ENCODE peak calls at places on chromosomes 3 and 15, in five cellular contexts. Z, G, H, L and P are unnamed samples.

GRCh38 chr3:17330660-17331059 is 411.8 kb downstream of the TBC1D5 start:
- DNase-seq in Z (no peak), G (no peak), H (no peak), L (no peak), P (no peak)

GRCh38 chr15:28881170-28881569 is 4.6 kb upstream of the APBA2 start:
- DNase-seq in Z (no peak), G (no peak), H (no peak), L (no peak), P (no peak)

GRCh38 chr3:115169808-115170207 is 22.7 kb upstream of the ZBTB20 start:
- DNase-seq in Z (no peak), G (no peak), H (no peak), L (no peak), P (no peak)

GRCh38 chr15:88623061-88623460 is 1.9 kb downstream of the AEN start:
- DNase-seq in Z (no peak), G (no peak), H (no peak), L (peak), P (no peak)

GRCh38 chr15:43975326-43975725 is 148.5 kb downstream of the WDR76 start:
- DNase-seq in Z (no peak), G (no peak), H (no peak), L (no peak), P (no peak)

GRCh38 chr15:33547876-33548275 is 237.1 kb downstream of the RYR3 start:
- DNase-seq in Z (no peak), G (no peak), H (no peak), L (peak), P (no peak)

GRCh38 chr3:37981348-37981664 is 9.3 kb upstream of the VILL start:
- DNase-seq in Z (no peak), G (no peak), H (no peak), L (no peak), P (no peak)

GRCh38 chr3:197790033-197790432 is 1.0 kb upstream of the LRCH3 start:
- DNase-seq in Z (no peak), G (no peak), H (no peak), L (no peak), P (no peak)

GRCh38 chr15:51621917-51622268 is 678 bp downstream of the DMXL2 start:
- DNase-seq in Z (peak), G (peak), H (no peak), L (peak), P (peak)

GRCh38 chr3:45987368-45988099 is 8.1 kb downstream of the FYCO1 start:
- DNase-seq in Z (no peak), G (no peak), H (no peak), L (peak), P (no peak)

GRCh38 chr3:141336672-141337522 is 31.4 kb upstream of the ZBTB38 start:
- DNase-seq in Z (no peak), G (peak), H (peak), L (peak), P (peak)

GRCh38 chr3:52079958-52080357 is 23.6 kb upstream of the DUSP7 start:
- DNase-seq in Z (no peak), G (no peak), H (no peak), L (no peak), P (no peak)

GRCh38 chr15:88131937-88132336 is 124.6 kb downstream of the NTRK3 start:
- DNase-seq in Z (no peak), G (no peak), H (no peak), L (no peak), P (no peak)

GRCh38 chr3:32919920-32920319 is 31.5 kb upstream of the CCR4 start:
- DNase-seq in Z (no peak), G (no peak), H (no peak), L (no peak), P (no peak)

GRCh38 chr15:52233405-52233804 is 42.2 kb upstream of the GNB5 start:
- DNase-seq in Z (no peak), G (no peak), H (no peak), L (no peak), P (no peak)

GRCh38 chr3:176005564-176005963 is 1146.4 kb downstream of the NAALADL2 start:
- DNase-seq in Z (no peak), G (no peak), H (no peak), L (no peak), P (no peak)

GRCh38 chr3:177210744-177211502 is 13.6 kb upstream of the TBL1XR1 start:
- DNase-seq in Z (no peak), G (no peak), H (no peak), L (no peak), P (no peak)

GRCh38 chr15:38597221-38597800 is 32.7 kb upstream of the RASGRP1 start:
- DNase-seq in Z (no peak), G (no peak), H (no peak), L (no peak), P (no peak)

DNA sequence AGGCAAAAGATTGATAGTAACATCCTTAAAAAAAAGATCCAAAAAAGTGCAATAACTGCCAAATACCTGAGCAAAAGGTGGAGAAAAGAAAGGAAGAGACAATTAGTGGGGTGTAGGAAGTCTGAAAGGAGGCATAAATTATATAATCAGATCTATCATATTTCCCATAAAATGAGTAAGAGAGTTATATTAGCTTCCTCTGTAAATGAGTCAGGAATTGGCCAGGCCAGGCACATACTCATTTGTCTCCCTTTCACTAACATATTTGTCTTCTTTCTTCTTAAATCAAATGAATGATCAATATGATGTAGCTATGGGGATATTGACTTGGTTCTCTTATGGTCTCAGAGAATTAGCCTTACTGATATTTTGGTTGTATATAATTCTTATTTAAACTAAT is 292.3 kb upstream of the CADM2 start:
- DNase-seq in Z (no peak), G (no peak), H (no peak), L (no peak), P (no peak)
- TF ChIP-seq POLR2AphosphoS5 in Z (no peak), G (no peak), H (no peak), L (no peak), P (no peak)

DNA sequence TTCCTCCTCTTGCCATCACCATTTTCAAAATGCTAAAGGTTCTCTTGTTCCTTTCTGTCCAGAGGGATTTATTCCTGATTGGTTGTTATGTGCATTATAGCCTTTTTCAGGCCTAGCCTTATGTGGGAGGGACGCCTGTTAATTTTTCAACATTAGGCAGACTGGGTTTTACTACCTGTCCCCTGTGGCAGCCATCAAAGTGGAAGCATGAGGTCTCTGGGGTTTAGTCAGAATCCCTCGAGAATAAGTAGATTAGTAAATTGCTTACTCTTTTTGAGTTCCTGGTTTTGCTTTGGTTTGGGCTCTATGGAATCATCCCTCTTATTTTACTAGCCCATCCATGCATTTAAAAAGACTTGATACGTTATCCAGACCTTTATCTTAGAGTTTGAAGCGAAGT is 32.4 kb downstream of the PAK2 start:
- DNase-seq in Z (no peak), G (no peak), H (no peak), L (no peak), P (no peak)
- TF ChIP-seq TAF1 in Z (no peak), G (no peak), H (no peak), L (no peak), P (no peak)

GRCh38 chr15:31262901-31263671 is 63.5 kb upstream of the KLF13 start:
- DNase-seq in Z (no peak), G (peak), H (peak), L (no peak), P (no peak)
- TF ChIP-seq POLR2A in Z (no peak), G (peak), H (peak), L (no peak), P (peak)

GRCh38 chr3:58173670-58174472 is 36.9 kb downstream of the DNASE1L3 start:
- DNase-seq in Z (peak), G (peak), H (no peak), L (peak), P (peak)
- TF ChIP-seq POLR2AphosphoS5 in Z (no peak), G (no peak), H (no peak), L (peak), P (no peak)

GRCh38 chr3:31370093-31370666 is 162.5 kb upstream of the STT3B start:
- DNase-seq in Z (no peak), G (no peak), H (no peak), L (no peak), P (no peak)

GRCh38 chr3:31369637-31370036 is 163.1 kb upstream of the STT3B start:
- DNase-seq in Z (no peak), G (no peak), H (no peak), L (peak), P (no peak)

GRCh38 chr3:31364188-31364587 is 168.5 kb upstream of the STT3B start:
- DNase-seq in Z (no peak), G (no peak), H (no peak), L (no peak), P (no peak)

GRCh38 chr3:31361391-31362273 is 171.1 kb upstream of the STT3B start:
- DNase-seq in Z (no peak), G (no peak), H (no peak), L (no peak), P (no peak)

GRCh38 chr3:31364711-31365110 is 168.0 kb upstream of the STT3B start:
- DNase-seq in Z (no peak), G (no peak), H (no peak), L (no peak), P (no peak)
- TF ChIP-seq TAF1 in Z (no peak), G (no peak), H (no peak), L (no peak), P (no peak)

DNA sequence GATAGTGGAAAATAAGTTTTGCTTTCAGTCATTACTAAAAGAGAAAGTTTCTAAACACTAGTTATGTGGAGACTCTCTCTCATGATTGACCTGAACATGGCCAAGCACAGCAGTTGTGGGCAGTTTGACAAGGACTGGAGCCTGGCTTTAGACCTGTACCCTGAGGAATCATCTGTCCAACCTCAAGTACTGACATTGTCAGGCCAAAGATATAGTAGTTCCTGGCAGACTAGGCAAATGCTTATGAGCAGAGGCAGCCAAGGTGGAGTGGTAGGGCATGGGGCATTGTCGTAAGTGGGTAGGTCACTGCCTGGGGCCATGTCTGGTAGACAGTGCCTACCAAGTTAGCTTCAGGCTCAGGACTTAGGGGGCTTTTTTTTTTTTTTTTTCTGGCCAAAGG is 20.9 kb downstream of the PLAAT1 start:
- DNase-seq in Z (no peak), G (no peak), H (no peak), L (no peak), P (no peak)
- TF ChIP-seq POLR2A in Z (no peak), G (no peak), H (no peak), L (no peak), P (no peak)

DNA sequence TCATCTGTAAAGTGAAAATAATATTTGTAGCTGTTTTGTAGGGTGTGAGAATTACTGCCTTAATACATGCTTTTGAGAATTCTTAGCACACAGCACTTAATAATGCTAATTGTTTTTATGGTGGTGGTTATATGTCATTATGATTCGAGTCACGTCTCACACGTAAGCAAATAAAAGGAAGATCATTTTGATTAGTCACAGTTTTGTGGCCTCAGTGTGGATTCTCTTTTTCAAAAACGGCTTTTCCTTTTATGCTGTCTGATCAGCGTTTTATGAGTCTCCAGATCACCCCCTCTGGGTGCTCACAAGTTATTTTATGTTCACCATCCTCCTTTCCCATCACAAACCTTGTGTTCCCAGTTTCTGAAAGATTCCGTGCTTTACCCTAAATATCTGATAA is 255.6 kb upstream of the CNTN4 start:
- DNase-seq in Z (no peak), G (no peak), H (no peak), L (no peak), P (no peak)
- TF ChIP-seq POLR2AphosphoS5 in Z (no peak), G (no peak), H (no peak), L (no peak), P (no peak)

GRCh38 chr15:58454950-58455401 is 23.2 kb downstream of the LIPC start:
- DNase-seq in Z (no peak), G (no peak), H (no peak), L (peak), P (no peak)
- TF ChIP-seq TAF1 in Z (no peak), G (no peak), H (no peak), L (no peak), P (no peak)

GRCh38 chr15:66388057-66388363 is 1.3 kb downstream of the MAP2K1 start:
- DNase-seq in Z (no peak), G (no peak), H (no peak), L (no peak), P (no peak)

GRCh38 chr15:66386204-66387123 is at the start of gene MAP2K1:
- DNase-seq in Z (peak), G (peak), H (peak), L (peak), P (peak)

GRCh38 chr15:66388576-66388975 is 1.9 kb downstream of the MAP2K1 start:
- DNase-seq in Z (no peak), G (no peak), H (no peak), L (no peak), P (no peak)

GRCh38 chr15:66389098-66389858 is 2.6 kb downstream of the MAP2K1 start:
- DNase-seq in Z (no peak), G (no peak), H (no peak), L (no peak), P (no peak)

GRCh38 chr15:66387176-66388056 is 704 bp downstream of the MAP2K1 start:
- DNase-seq in Z (peak), G (peak), H (no peak), L (peak), P (no peak)
- TF ChIP-seq POLR2A in Z (no peak), G (no peak), H (no peak), L (no peak), P (no peak)

GRCh38 chr3:14402304-14402811 is at the start of gene SLC6A6:
- DNase-seq in Z (peak), G (peak), H (peak), L (peak), P (peak)
- TF ChIP-seq POLR2AphosphoS5 in Z (peak), G (peak), H (peak), L (peak), P (no peak)